ENCODE peak calls at places on chromosomes 1 and 21, in nine cellular contexts. U is psoas muscle; K is PC-9; C is CD4-positive, CD25-positive, alpha-beta regulatory T cell; N is GM12865; P is mammary epithelial cell; V is spleen; Z is NB4; B is upper lobe of right lung. A is an unnamed sample.

GRCh38 chr1:205739348-205740160 is 10.4 kb downstream of the NUCKS1 start:
- DNase-seq in U (no peak), K (no peak), C (no peak), N (no peak), P (no peak), V (no peak), Z (peak), B (no peak), A (peak)

GRCh38 chr1:32496127-32496526 is 31.3 kb downstream of the ZBTB8B start:
- DNase-seq in U (no peak), K (no peak), C (peak), N (peak), P (peak), V (no peak), Z (peak), B (no peak), A (peak)

GRCh38 chr21:38343691-38344090 is 86.9 kb downstream of the KCNJ15 start:
- DNase-seq in U (peak), K (no peak), C (no peak), N (no peak), P (peak), V (no peak), Z (no peak), B (peak), A (peak)

GRCh38 chr1:231165371-231165770 is 3.5 kb downstream of the TRIM67 start:
- DNase-seq in U (no peak), K (no peak), C (no peak), N (no peak), P (no peak), V (no peak), Z (no peak), B (no peak), A (peak)

GRCh38 chr1:2043886-2044285 is 6.3 kb upstream of the PRKCZ start:
- DNase-seq in U (no peak), K (no peak), C (no peak), N (no peak), P (no peak), V (no peak), Z (no peak), B (no peak), A (no peak)

GRCh38 chr1:170521818-170522217 is 10.1 kb upstream of the GORAB start:
- DNase-seq in U (no peak), K (no peak), C (no peak), N (no peak), P (no peak), V (no peak), Z (no peak), B (no peak), A (no peak)

GRCh38 chr1:19179597-19180271 is 30.3 kb downstream of the UBR4 start:
- DNase-seq in U (no peak), K (no peak), C (peak), N (peak), P (no peak), V (no peak), Z (peak), B (no peak), A (peak)

GRCh38 chr1:212605441-212605976 is 3.1 kb upstream of the ATF3 start:
- DNase-seq in U (no peak), K (no peak), C (no peak), N (no peak), P (peak), V (no peak), Z (no peak), B (no peak), A (no peak)

GRCh38 chr1:153474349-153474748 is 13.9 kb upstream of the S100A7 start:
- DNase-seq in U (no peak), K (no peak), C (no peak), N (no peak), P (peak), V (no peak), Z (no peak), B (no peak), A (no peak)

GRCh38 chr1:177959793-177960515 is 9.9 kb downstream of the SEC16B start:
- DNase-seq in U (no peak), K (no peak), C (no peak), N (no peak), P (peak), V (no peak), Z (peak), B (no peak), A (peak)

GRCh38 chr1:6365047-6365446 is 28.5 kb downstream of the ACOT7 start:
- DNase-seq in U (no peak), K (peak), C (peak), N (peak), P (no peak), V (no peak), Z (no peak), B (no peak), A (no peak)

GRCh38 chr1:154493276-154493675 is 8.7 kb upstream of the TDRD10 start:
- DNase-seq in U (peak), K (no peak), C (peak), N (peak), P (no peak), V (peak), Z (peak), B (no peak), A (no peak)

GRCh38 chr1:54282101-54282847 is 82.3 kb downstream of the MRPL37 start:
- DNase-seq in U (no peak), K (no peak), C (no peak), N (no peak), P (no peak), V (no peak), Z (no peak), B (no peak), A (no peak)

GRCh38 chr1:156435551-156436318 is 64.8 kb downstream of the MEF2D start:
- DNase-seq in U (no peak), K (no peak), C (peak), N (no peak), P (no peak), V (peak), Z (no peak), B (no peak), A (no peak)
- H3K4me3 ChIP-seq in U (peak), K (no peak), C (peak), N (no peak), P (no peak), V (peak), Z (no peak), B (peak), A (no peak)

DNA sequence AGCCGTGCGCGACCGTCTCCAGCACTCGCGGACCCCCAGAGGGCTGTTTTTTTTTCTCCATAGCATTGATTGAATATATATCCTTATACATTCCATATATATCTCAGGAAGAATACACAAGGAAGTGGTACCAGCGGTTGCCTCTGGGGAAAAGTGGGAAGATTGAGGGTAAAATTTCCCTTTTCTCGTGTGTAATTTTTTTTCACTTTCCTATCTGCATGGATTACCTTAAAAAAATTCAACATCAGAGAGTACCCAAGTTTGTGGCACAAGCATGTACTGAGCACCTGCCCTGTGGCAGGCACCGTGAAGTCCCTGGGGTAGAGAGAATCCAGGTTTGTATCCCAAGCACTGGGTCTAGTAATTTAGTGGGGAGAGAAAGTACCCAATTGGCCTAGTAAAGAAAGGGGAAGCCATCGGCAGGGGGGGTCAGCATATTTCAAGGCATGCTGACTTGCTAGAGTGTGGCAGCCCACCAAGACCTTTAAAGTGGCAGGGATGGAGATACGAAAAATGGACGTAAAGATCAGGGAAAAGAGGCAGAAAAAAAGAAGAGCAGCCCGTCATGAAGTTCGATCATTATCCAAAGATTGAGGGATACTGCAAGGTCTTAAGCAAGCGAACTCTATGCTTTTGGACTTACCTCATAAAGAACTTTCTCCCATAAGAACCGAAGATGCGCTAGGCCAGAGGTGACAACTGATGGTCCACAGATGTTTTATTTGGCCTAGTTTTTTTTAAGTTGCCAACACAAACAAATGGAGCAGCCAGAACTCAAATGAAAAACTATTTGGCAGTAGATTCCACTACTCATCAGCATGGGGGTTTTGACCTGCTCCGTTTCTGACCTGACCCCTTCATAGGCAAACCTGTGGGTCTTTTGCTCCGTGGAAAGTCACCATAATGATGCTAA is 1.5 kb upstream of the HMGN1 start:
- DNase-seq in U (no peak), K (no peak), C (no peak), N (no peak), P (no peak), V (no peak), Z (peak), B (no peak), A (no peak)
- H3K4me3 ChIP-seq in U (peak), K (peak), C (peak), N (peak), P (peak), V (peak), Z (peak), B (peak), A (peak)

GRCh38 chr1:38793299-38793698 is 66.3 kb downstream of the RRAGC start:
- DNase-seq in U (no peak), K (no peak), C (no peak), N (no peak), P (no peak), V (no peak), Z (no peak), B (no peak), A (no peak)
- H3K4me3 ChIP-seq in U (no peak), K (no peak), C (no peak), N (no peak), P (no peak), V (no peak), Z (no peak), B (no peak), A (no peak)

GRCh38 chr1:183197762-183198161 is 11.7 kb downstream of the LAMC2 start:
- DNase-seq in U (no peak), K (no peak), C (no peak), N (no peak), P (no peak), V (no peak), Z (no peak), B (no peak), A (no peak)

GRCh38 chr1:183199304-183199703 is 13.2 kb downstream of the LAMC2 start:
- DNase-seq in U (no peak), K (no peak), C (no peak), N (no peak), P (no peak), V (no peak), Z (no peak), B (no peak), A (no peak)

GRCh38 chr1:183203094-183203493 is 17.0 kb downstream of the LAMC2 start:
- DNase-seq in U (no peak), K (no peak), C (peak), N (no peak), P (no peak), V (no peak), Z (peak), B (no peak), A (no peak)

GRCh38 chr1:183198463-183198862 is 12.4 kb downstream of the LAMC2 start:
- DNase-seq in U (peak), K (no peak), C (no peak), N (no peak), P (peak), V (no peak), Z (peak), B (no peak), A (peak)

DNA sequence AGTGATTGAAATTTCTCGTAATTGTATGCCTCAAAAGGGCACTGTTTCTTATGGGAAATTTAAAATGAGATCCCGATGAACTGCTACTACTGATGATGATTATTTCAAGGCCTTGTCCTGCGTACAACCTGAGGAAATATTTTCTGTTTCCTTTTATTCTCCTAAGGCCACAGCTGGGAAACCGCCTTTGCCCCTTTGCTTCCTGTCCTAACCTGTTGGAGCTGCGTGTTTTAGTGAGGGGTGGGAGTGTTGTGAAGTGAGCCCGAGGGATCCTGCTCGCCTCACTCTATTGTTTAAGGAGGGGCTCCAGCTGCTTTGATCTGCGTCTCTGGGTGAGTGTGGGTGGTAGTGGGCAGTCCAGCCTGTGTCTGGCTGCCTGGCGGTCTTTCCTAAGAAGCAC is 14.4 kb downstream of the LAMC2 start:
- DNase-seq in U (no peak), K (no peak), C (no peak), N (no peak), P (no peak), V (no peak), Z (no peak), B (no peak), A (no peak)
- H3K4me3 ChIP-seq in U (no peak), K (no peak), C (no peak), N (no peak), P (no peak), V (no peak), Z (no peak), B (no peak), A (no peak)